ENCODE peak calls at places on chromosome 20, in eight cellular contexts. X, A, I, F, D, L, Z and T are unnamed samples.

GRCh38 chr20:1555952-1556351 is 1.6 kb downstream of the SIRPD start:
- DNase-seq in X (no peak), A (no peak), I (no peak), F (no peak), D (no peak), L (no peak), Z (no peak), T (no peak)

GRCh38 chr20:57990396-57990987 is 238.0 kb downstream of the ANKRD60 start:
- DNase-seq in X (no peak), A (no peak), I (no peak), F (no peak), D (no peak), L (no peak), Z (no peak), T (no peak)

GRCh38 chr20:41428285-41428684 is 61.7 kb upstream of the EMILIN3 start:
- DNase-seq in X (no peak), A (no peak), I (no peak), F (no peak), D (no peak), L (peak), Z (no peak), T (peak)

GRCh38 chr20:36754656-36755222 is 8.8 kb upstream of the NDRG3 start:
- DNase-seq in X (no peak), A (peak), I (peak), F (peak), D (no peak), L (peak), Z (peak), T (peak)

GRCh38 chr20:53738039-53738944 is 144.7 kb upstream of the ZNF217 start:
- DNase-seq in X (no peak), A (peak), I (peak), F (peak), D (no peak), L (peak), Z (peak), T (no peak)

GRCh38 chr20:3674995-3675900 is 6.6 kb downstream of the ADAM33 start:
- DNase-seq in X (no peak), A (no peak), I (no peak), F (no peak), D (no peak), L (no peak), Z (no peak), T (no peak)

GRCh38 chr20:46307139-46307998 is 929 bp downstream of the CDH22 start:
- DNase-seq in X (peak), A (peak), I (peak), F (peak), D (peak), L (peak), Z (no peak), T (peak)

GRCh38 chr20:63974402-63975200 is 4.8 kb downstream of the SAMD10 start:
- DNase-seq in X (peak), A (no peak), I (no peak), F (no peak), D (no peak), L (peak), Z (no peak), T (no peak)

GRCh38 chr20:50467618-50468373 is 42.4 kb upstream of the PTPN1 start:
- DNase-seq in X (no peak), A (peak), I (peak), F (no peak), D (no peak), L (peak), Z (peak), T (no peak)

GRCh38 chr20:53582574-53583351 is 10.9 kb downstream of the ZNF217 start:
- DNase-seq in X (peak), A (no peak), I (peak), F (no peak), D (no peak), L (peak), Z (no peak), T (no peak)

GRCh38 chr20:64139200-64140081 is 24.8 kb upstream of the MYT1 start:
- DNase-seq in X (peak), A (peak), I (no peak), F (no peak), D (no peak), L (peak), Z (no peak), T (no peak)

GRCh38 chr20:38023181-38024085 is 9.8 kb downstream of the TTI1 start:
- DNase-seq in X (no peak), A (no peak), I (no peak), F (no peak), D (no peak), L (no peak), Z (no peak), T (no peak)

GRCh38 chr20:53642196-53643030 is 48.8 kb upstream of the ZNF217 start:
- DNase-seq in X (no peak), A (peak), I (peak), F (no peak), D (no peak), L (peak), Z (peak), T (peak)

GRCh38 chr20:17645010-17645409 is 37.0 kb downstream of the RRBP1 start:
- DNase-seq in X (no peak), A (no peak), I (no peak), F (no peak), D (no peak), L (peak), Z (no peak), T (no peak)

GRCh38 chr20:9363673-9364072 is 150.7 kb upstream of the LAMP5 start:
- DNase-seq in X (no peak), A (no peak), I (no peak), F (no peak), D (no peak), L (no peak), Z (no peak), T (no peak)

GRCh38 chr20:50254466-50255079 is 63.9 kb downstream of the CEBPB start:
- DNase-seq in X (no peak), A (no peak), I (no peak), F (no peak), D (no peak), L (no peak), Z (no peak), T (no peak)

GRCh38 chr20:40773376-40773775 is 84.3 kb upstream of the MAFB start:
- DNase-seq in X (no peak), A (no peak), I (no peak), F (no peak), D (no peak), L (no peak), Z (no peak), T (no peak)

GRCh38 chr20:60330461-60330860 is 372.2 kb downstream of the CDH26 start:
- DNase-seq in X (no peak), A (no peak), I (no peak), F (no peak), D (no peak), L (no peak), Z (no peak), T (no peak)

GRCh38 chr20:47088339-47088738 is 193.7 kb downstream of the EYA2 start:
- DNase-seq in X (no peak), A (no peak), I (no peak), F (no peak), D (no peak), L (no peak), Z (no peak), T (no peak)

GRCh38 chr20:44324343-44324742 is 12.5 kb upstream of the R3HDML start:
- DNase-seq in X (no peak), A (peak), I (no peak), F (no peak), D (no peak), L (no peak), Z (peak), T (no peak)

GRCh38 chr20:4559106-4559505 is 162.6 kb upstream of the PRND start:
- DNase-seq in X (no peak), A (no peak), I (no peak), F (no peak), D (no peak), L (no peak), Z (no peak), T (no peak)

GRCh38 chr20:59765599-59766177 is 161.3 kb downstream of the PHACTR3 start:
- DNase-seq in X (no peak), A (peak), I (peak), F (no peak), D (no peak), L (peak), Z (no peak), T (no peak)

GRCh38 chr20:55515831-55516230 is 489.5 kb downstream of the CBLN4 start:
- DNase-seq in X (no peak), A (no peak), I (no peak), F (no peak), D (no peak), L (no peak), Z (no peak), T (no peak)

GRCh38 chr20:47543006-47543431 is 41.3 kb downstream of the NCOA3 start:
- DNase-seq in X (no peak), A (no peak), I (no peak), F (no peak), D (no peak), L (no peak), Z (no peak), T (no peak)

GRCh38 chr20:60011512-60012507 is 53.6 kb downstream of the CDH26 start:
- DNase-seq in X (no peak), A (no peak), I (no peak), F (no peak), D (no peak), L (peak), Z (no peak), T (no peak)

GRCh38 chr20:9215539-9215938 is 146.7 kb downstream of the PLCB4 start:
- DNase-seq in X (no peak), A (no peak), I (peak), F (no peak), D (no peak), L (no peak), Z (no peak), T (no peak)

GRCh38 chr20:11796041-11796440 is 121.7 kb upstream of the BTBD3 start:
- DNase-seq in X (no peak), A (no peak), I (no peak), F (no peak), D (no peak), L (no peak), Z (no peak), T (no peak)

GRCh38 chr20:25378884-25379733 is 11.5 kb downstream of the ABHD12 start:
- DNase-seq in X (no peak), A (no peak), I (no peak), F (no peak), D (no peak), L (no peak), Z (no peak), T (no peak)

GRCh38 chr20:30985386-30985785 is 272.1 kb upstream of the DEFB115 start:
- DNase-seq in X (no peak), A (no peak), I (no peak), F (no peak), D (no peak), L (peak), Z (no peak), T (no peak)

GRCh38 chr20:21325296-21325695 is 22.2 kb downstream of the XRN2 start:
- DNase-seq in X (no peak), A (no peak), I (no peak), F (no peak), D (no peak), L (no peak), Z (no peak), T (no peak)

GRCh38 chr20:11711214-11711613 is 206.5 kb upstream of the BTBD3 start:
- DNase-seq in X (no peak), A (no peak), I (no peak), F (no peak), D (no peak), L (no peak), Z (no peak), T (no peak)

GRCh38 chr20:53621482-53622246 is 28.0 kb upstream of the ZNF217 start:
- DNase-seq in X (no peak), A (no peak), I (peak), F (no peak), D (no peak), L (peak), Z (peak), T (no peak)

GRCh38 chr20:46057856-46058655 is 29.0 kb downstream of the SLC12A5 start:
- DNase-seq in X (no peak), A (peak), I (no peak), F (peak), D (no peak), L (no peak), Z (peak), T (peak)

GRCh38 chr20:8126190-8126589 is 5.9 kb upstream of the PLCB1 start:
- DNase-seq in X (no peak), A (no peak), I (peak), F (no peak), D (no peak), L (no peak), Z (no peak), T (no peak)